ENCODE peak calls at places on chromosomes 13 and 19, in six cellular contexts. One of them, this sample, is unnamed.
A peak's percentile ranks its signal among the peaks of the same experiment; 100 is the strongest.

GRCh38 chr13:112062619-112063308 is 4.2 kb upstream of the SOX1 start:
- DNase-seq in tibial nerve: no peak
- DNase-seq in gastrocnemius medialis: no peak
- DNase-seq in esophagus squamous epithelium: no peak
- DNase-seq in transverse colon: no peak
- DNase-seq in body of pancreas: no peak
- DNase-seq in this sample: no peak

GRCh38 chr19:45917421-45918091 is 3.0 kb upstream of the NANOS2 start:
- DNase-seq in tibial nerve: no peak
- DNase-seq in gastrocnemius medialis: no peak
- DNase-seq in esophagus squamous epithelium: no peak
- DNase-seq in transverse colon: no peak
- DNase-seq in body of pancreas: no peak
- DNase-seq in this sample: no peak

GRCh38 chr19:3471954-3472655 is 8.2 kb downstream of the SMIM24 start:
- DNase-seq in tibial nerve: peak; percentile 44
- DNase-seq in gastrocnemius medialis: no peak
- DNase-seq in esophagus squamous epithelium: no peak
- DNase-seq in transverse colon: peak; percentile 32
- DNase-seq in body of pancreas: no peak
- DNase-seq in this sample: no peak

GRCh38 chr19:39407644-39408391 is 1.2 kb downstream of the ZFP36 start:
- DNase-seq in tibial nerve: no peak
- DNase-seq in gastrocnemius medialis: peak; percentile 22
- DNase-seq in esophagus squamous epithelium: no peak
- DNase-seq in transverse colon: peak; percentile 82
- DNase-seq in body of pancreas: peak; percentile 70
- DNase-seq in this sample: no peak

GRCh38 chr13:24168980-24169379 is 8.5 kb downstream of the SPATA13 start:
- DNase-seq in tibial nerve: no peak
- DNase-seq in gastrocnemius medialis: no peak
- DNase-seq in esophagus squamous epithelium: no peak
- DNase-seq in transverse colon: no peak
- DNase-seq in body of pancreas: peak; percentile 82
- DNase-seq in this sample: no peak

GRCh38 chr13:73138967-73139491 is 80.2 kb downstream of the KLF5 start:
- DNase-seq in tibial nerve: no peak
- DNase-seq in gastrocnemius medialis: no peak
- DNase-seq in esophagus squamous epithelium: no peak
- DNase-seq in transverse colon: peak; percentile 23
- DNase-seq in body of pancreas: peak; percentile 13
- DNase-seq in this sample: no peak

GRCh38 chr19:13150919-13151604 is 851 bp downstream of the IER2 start:
- DNase-seq in tibial nerve: peak; percentile 19
- DNase-seq in gastrocnemius medialis: no peak
- DNase-seq in esophagus squamous epithelium: no peak
- DNase-seq in transverse colon: no peak
- DNase-seq in body of pancreas: peak; percentile 35
- DNase-seq in this sample: no peak

GRCh38 chr13:111970501-111971155 is 96.3 kb upstream of the SOX1 start:
- DNase-seq in tibial nerve: no peak
- DNase-seq in gastrocnemius medialis: no peak
- DNase-seq in esophagus squamous epithelium: no peak
- DNase-seq in transverse colon: no peak
- DNase-seq in body of pancreas: no peak
- DNase-seq in this sample: no peak

GRCh38 chr13:50410921-50411712 is 395.9 kb downstream of the KCNRG start:
- DNase-seq in tibial nerve: no peak
- DNase-seq in gastrocnemius medialis: no peak
- DNase-seq in esophagus squamous epithelium: no peak
- DNase-seq in transverse colon: no peak
- DNase-seq in body of pancreas: no peak
- DNase-seq in this sample: no peak

DNA sequence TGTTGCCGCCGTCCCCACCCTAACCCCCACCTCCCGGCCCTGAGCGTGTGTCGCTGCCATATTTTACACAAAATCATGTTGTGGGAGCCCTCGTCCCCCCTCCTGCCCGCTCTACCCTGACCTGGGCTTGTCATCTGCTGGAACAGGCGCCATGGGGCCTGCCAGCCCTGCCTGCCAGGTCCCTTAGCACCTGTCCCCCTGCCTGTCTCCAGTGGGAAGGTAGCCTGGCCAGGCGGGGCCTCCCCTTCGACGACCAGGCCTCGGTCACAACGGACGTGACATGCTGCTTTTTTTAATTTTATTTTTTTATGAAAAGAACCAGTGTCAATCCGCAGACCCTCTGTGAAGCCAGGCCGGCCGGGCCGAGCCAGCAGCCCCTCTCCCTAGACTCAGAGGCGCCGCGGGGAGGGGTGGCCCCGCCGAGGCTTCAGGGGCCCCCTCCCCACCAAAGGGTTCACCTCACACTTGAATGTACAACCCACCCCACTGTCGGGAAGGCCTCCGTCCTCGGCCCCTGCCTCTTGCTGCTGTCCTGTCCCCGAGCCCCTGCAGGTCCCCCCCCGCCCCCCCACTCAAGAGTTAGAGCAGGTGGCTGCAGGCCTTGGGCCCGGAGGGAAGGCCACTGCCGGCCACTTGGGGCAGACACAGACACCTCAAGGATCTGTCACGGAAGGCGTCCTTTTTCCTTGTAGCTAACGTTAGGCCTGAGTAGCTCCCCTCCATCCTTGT is 6.4 kb downstream of the YIPF2 start:
- DNase-seq in tibial nerve: no peak
- DNase-seq in gastrocnemius medialis: no peak
- DNase-seq in esophagus squamous epithelium: no peak
- DNase-seq in transverse colon: no peak
- DNase-seq in body of pancreas: no peak
- DNase-seq in this sample: no peak
- TF ChIP-seq POLR2A in tibial nerve: no peak
- TF ChIP-seq POLR2A in gastrocnemius medialis: no peak
- TF ChIP-seq POLR2A in esophagus squamous epithelium: no peak
- TF ChIP-seq POLR2A in transverse colon: no peak
- TF ChIP-seq POLR2A in body of pancreas: no peak
- TF ChIP-seq POLR2A in this sample: no peak

DNA sequence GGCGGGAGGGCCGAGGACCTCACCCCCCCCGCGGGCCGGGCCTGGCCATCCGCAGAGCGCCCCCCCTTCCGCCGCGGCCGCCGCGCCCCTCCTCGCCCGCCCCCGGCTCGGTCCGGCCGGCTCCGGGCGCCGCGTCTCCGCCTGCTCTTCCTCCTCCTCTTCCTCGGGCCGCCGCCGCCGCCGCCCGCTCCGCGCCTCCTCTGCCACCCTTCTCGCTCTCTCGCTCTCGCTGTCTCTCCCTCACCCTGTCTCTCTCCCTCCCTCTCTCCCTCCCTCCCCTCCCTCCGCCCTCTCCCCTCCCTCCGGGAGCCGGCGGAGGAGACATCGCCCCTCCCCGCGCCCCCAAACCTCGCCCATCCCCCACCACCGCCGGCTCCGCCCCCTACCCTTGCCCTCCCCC is at the start of gene SHANK1:
- DNase-seq in tibial nerve: no peak
- DNase-seq in gastrocnemius medialis: no peak
- DNase-seq in esophagus squamous epithelium: no peak
- DNase-seq in transverse colon: no peak
- DNase-seq in body of pancreas: no peak
- DNase-seq in this sample: no peak
- H3K4me1 ChIP-seq in tibial nerve: peaks cover 12% of the 10 kb centered on the region
- H3K4me1 ChIP-seq in gastrocnemius medialis: no peaks in the 10 kb centered on the region
- H3K4me1 ChIP-seq in esophagus squamous epithelium: peaks cover 33% of the 10 kb centered on the region
- H3K4me1 ChIP-seq in transverse colon: peaks cover 24% of the 10 kb centered on the region
- H3K4me1 ChIP-seq in body of pancreas: peaks cover 23% of the 10 kb centered on the region
- H3K4me1 ChIP-seq in this sample: peaks cover 36% of the 10 kb centered on the region

GRCh38 chr19:10388957-10389356 is 8.6 kb upstream of the TYK2 start:
- DNase-seq in tibial nerve: peak; percentile 99
- DNase-seq in gastrocnemius medialis: peak; percentile 64
- DNase-seq in esophagus squamous epithelium: no peak
- DNase-seq in transverse colon: peak; percentile 93
- DNase-seq in body of pancreas: peak; percentile 89
- DNase-seq in this sample: peak; percentile 97
- TF ChIP-seq POLR2A in tibial nerve: no peak
- TF ChIP-seq POLR2A in gastrocnemius medialis: no peak
- TF ChIP-seq POLR2A in esophagus squamous epithelium: no peak
- TF ChIP-seq POLR2A in transverse colon: no peak
- TF ChIP-seq POLR2A in body of pancreas: no peak
- TF ChIP-seq POLR2A in this sample: no peak

DNA sequence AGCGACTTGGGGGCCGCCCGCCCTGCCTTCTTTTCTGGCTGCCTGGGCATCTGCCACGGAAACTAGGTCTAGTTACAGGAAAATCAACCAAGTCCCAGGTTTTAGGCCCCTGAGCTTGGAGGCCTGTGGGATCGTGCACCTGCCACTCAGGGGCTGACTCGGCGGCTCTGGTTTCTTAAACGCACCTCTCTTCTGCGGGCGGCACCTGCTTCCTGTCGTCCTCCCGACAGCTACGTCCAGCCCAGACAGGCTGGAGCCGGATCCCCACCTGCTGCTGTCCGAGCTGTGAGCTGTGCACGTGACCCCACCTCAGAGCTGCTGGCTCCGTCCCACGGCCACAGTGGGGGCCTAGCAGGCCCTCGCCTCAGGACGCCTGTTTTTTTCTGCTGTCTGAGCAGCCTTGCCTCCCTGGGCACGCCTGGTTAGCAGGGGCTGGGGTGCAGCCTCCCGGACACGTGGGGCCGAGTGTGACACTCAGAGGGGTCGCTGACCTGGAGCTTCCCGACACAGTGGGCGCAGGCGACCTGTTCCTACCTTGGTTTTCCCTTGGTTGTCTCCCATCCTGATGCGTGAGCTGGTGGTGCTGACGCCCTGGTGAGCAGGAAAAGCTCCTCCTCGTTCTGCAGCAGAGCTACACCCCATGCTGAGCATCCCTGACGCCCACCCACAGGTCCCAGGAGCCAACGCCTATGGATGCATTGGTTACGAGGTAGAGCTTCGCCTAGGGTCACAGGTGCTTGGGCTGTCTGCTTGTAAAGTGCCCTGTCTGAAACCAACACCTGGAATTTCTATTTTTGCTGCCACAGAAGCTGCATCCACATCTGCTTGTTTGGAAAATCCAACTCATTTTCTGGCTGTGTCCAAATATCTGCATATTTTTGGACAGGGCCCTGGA is 17.5 kb downstream of the TMEM255B start:
- DNase-seq in tibial nerve: no peak
- DNase-seq in gastrocnemius medialis: no peak
- DNase-seq in esophagus squamous epithelium: no peak
- DNase-seq in transverse colon: no peak
- DNase-seq in body of pancreas: no peak
- DNase-seq in this sample: no peak
- H3K4me1 ChIP-seq in tibial nerve: no peaks in the 10 kb centered on the region
- H3K4me1 ChIP-seq in gastrocnemius medialis: no peaks in the 10 kb centered on the region
- H3K4me1 ChIP-seq in esophagus squamous epithelium: no peaks in the 10 kb centered on the region
- H3K4me1 ChIP-seq in transverse colon: no peaks in the 10 kb centered on the region
- H3K4me1 ChIP-seq in body of pancreas: no peaks in the 10 kb centered on the region
- H3K4me1 ChIP-seq in this sample: no peaks in the 10 kb centered on the region

DNA sequence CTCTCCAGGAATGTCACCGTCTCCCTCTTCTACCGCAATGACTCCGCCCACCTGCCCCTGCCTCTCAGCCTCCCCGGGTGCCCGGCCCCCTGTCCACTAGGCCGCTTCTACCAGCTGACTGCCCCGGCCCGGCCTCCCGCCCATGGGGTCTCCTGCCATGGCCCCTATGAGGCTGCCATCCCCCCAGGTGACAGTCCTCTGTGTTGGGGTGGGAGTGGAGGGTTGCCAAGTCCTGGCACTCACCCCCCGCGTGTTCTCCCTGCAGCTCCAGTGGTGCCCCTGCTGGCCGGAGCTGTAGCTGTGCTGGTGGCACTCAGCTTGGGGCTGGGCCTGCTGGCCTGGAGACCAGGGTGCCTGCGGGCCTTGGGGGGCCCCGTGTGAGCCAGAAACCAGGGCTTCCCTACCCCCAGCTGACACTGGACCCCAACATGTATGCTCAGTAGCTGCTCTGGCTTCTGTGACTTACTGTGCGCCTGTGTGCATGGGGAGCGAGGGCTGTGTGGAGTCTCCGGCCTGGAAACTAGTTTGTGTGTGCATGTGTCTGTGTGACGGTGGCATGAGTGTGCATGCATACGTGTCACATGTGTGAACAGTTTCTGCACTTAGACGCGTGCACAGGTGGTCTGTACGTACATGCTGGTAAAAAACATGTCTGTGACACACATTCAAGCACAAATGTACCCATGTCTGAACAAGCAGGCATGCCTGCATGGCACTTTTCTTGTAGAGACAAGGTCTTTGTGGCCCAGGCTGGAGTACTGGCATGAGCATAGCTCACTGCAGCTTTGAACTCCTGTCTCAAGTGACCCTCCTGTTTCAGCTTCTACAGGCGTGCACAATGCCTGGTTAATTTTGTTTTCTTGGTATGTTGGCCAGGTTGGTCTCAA is 4.8 kb downstream of the ACP4 start:
- DNase-seq in tibial nerve: no peak
- DNase-seq in gastrocnemius medialis: no peak
- DNase-seq in esophagus squamous epithelium: no peak
- DNase-seq in transverse colon: no peak
- DNase-seq in body of pancreas: no peak
- DNase-seq in this sample: no peak
- TF ChIP-seq POLR2A in tibial nerve: no peak
- TF ChIP-seq POLR2A in gastrocnemius medialis: no peak
- TF ChIP-seq POLR2A in esophagus squamous epithelium: no peak
- TF ChIP-seq POLR2A in transverse colon: no peak
- TF ChIP-seq POLR2A in body of pancreas: no peak
- TF ChIP-seq POLR2A in this sample: no peak

GRCh38 chr19:29318581-29318980 is 105.6 kb upstream of the UQCRFS1 start:
- DNase-seq in tibial nerve: no peak
- DNase-seq in gastrocnemius medialis: no peak
- DNase-seq in esophagus squamous epithelium: no peak
- DNase-seq in transverse colon: no peak
- DNase-seq in body of pancreas: no peak
- DNase-seq in this sample: no peak

GRCh38 chr19:29320611-29321010 is 107.7 kb upstream of the UQCRFS1 start:
- DNase-seq in tibial nerve: no peak
- DNase-seq in gastrocnemius medialis: no peak
- DNase-seq in esophagus squamous epithelium: no peak
- DNase-seq in transverse colon: no peak
- DNase-seq in body of pancreas: no peak
- DNase-seq in this sample: no peak

GRCh38 chr19:29321116-29321515 is 108.2 kb upstream of the UQCRFS1 start:
- DNase-seq in tibial nerve: no peak
- DNase-seq in gastrocnemius medialis: no peak
- DNase-seq in esophagus squamous epithelium: no peak
- DNase-seq in transverse colon: no peak
- DNase-seq in body of pancreas: no peak
- DNase-seq in this sample: no peak

GRCh38 chr19:29323046-29323971 is 110.4 kb upstream of the UQCRFS1 start:
- DNase-seq in tibial nerve: no peak
- DNase-seq in gastrocnemius medialis: no peak
- DNase-seq in esophagus squamous epithelium: no peak
- DNase-seq in transverse colon: no peak
- DNase-seq in body of pancreas: no peak
- DNase-seq in this sample: peak; percentile 88

GRCh38 chr19:29320076-29320475 is 107.1 kb upstream of the UQCRFS1 start:
- DNase-seq in tibial nerve: no peak
- DNase-seq in gastrocnemius medialis: no peak
- DNase-seq in esophagus squamous epithelium: no peak
- DNase-seq in transverse colon: no peak
- DNase-seq in body of pancreas: no peak
- DNase-seq in this sample: no peak
- H3K4me1 ChIP-seq in tibial nerve: no peaks in the 10 kb centered on the region
- H3K4me1 ChIP-seq in gastrocnemius medialis: no peaks in the 10 kb centered on the region
- H3K4me1 ChIP-seq in esophagus squamous epithelium: no peaks in the 10 kb centered on the region
- H3K4me1 ChIP-seq in transverse colon: no peaks in the 10 kb centered on the region
- H3K4me1 ChIP-seq in body of pancreas: no peaks in the 10 kb centered on the region
- H3K4me1 ChIP-seq in this sample: no peaks in the 10 kb centered on the region